ENCODE peak calls at places on chromosomes 4 and X, in five cellular contexts. R is adrenal gland, F is IMR-90, Z is ovary, H is suprapubic skin. E is an unnamed sample. For H3K4me1, the result is how much of the 10 kb centered on the place peaks cover.

GRCh38 chr4:76611164-76611563 is 176.1 kb downstream of the SHROOM3 start:
- DNase-seq in H (no peak), Z (no peak), R (no peak), F (peak), E (no peak)

GRCh38 chrX:6067600-6067999 is 161.1 kb downstream of the NLGN4X start:
- DNase-seq in H (no peak), F (no peak), R (no peak), Z (no peak), E (no peak)

GRCh38 chr4:158410272-158410671 is 111.4 kb upstream of the RXFP1 start:
- DNase-seq in Z (no peak), H (no peak), F (peak), R (no peak), E (no peak)

GRCh38 chr4:40840985-40841571 is 91.3 kb downstream of the NSUN7 start:
- DNase-seq in R (peak), F (peak), H (no peak), Z (peak), E (peak)

GRCh38 chrX:20124964-20125363 is 8.3 kb upstream of the MAP7D2 start:
- DNase-seq in H (no peak), R (no peak), Z (no peak), F (no peak), E (no peak)

GRCh38 chrX:68936608-68937007 is 107.8 kb downstream of the EFNB1 start:
- DNase-seq in Z (no peak), F (peak), H (no peak), R (peak), E (peak)

GRCh38 chrX:1391707-1392375 is at the start of gene SLC25A6:
- DNase-seq in R (peak), F (peak), H (peak), Z (peak), E (peak)

GRCh38 chr4:173547889-173548288 is 17.9 kb upstream of the HAND2 start:
- DNase-seq in F (no peak), H (no peak), R (no peak), Z (peak), E (peak)

GRCh38 chr4:146317783-146318182 is 103.4 kb downstream of the REELD1 start:
- DNase-seq in Z (no peak), H (no peak), R (no peak), F (no peak), E (no peak)

GRCh38 chr4:133186845-133187244 is 37.8 kb downstream of the PCDH10 start:
- DNase-seq in F (peak), Z (no peak), H (no peak), R (no peak), E (no peak)

GRCh38 chr4:67713531-67714247 is 12.7 kb upstream of the UBA6 start:
- DNase-seq in F (peak), Z (no peak), R (no peak), H (no peak), E (no peak)

GRCh38 chr4:152266831-152267480 is 268.9 kb downstream of the FBXW7 start:
- DNase-seq in R (no peak), F (no peak), H (no peak), Z (no peak), E (no peak)

GRCh38 chr4:134078230-134078914 is 123.2 kb downstream of the PABPC4L start:
- DNase-seq in F (no peak), Z (no peak), R (no peak), H (no peak), E (no peak)

GRCh38 chr4:24672871-24673270 is 88.5 kb upstream of the DHX15 start:
- DNase-seq in F (no peak), H (no peak), R (no peak), Z (no peak), E (no peak)

GRCh38 chr4:78737020-78737419 is 39.1 kb upstream of the BMP2K start:
- DNase-seq in R (no peak), F (no peak), H (no peak), Z (no peak), E (no peak)

GRCh38 chr4:81504685-81505598 is 33.2 kb upstream of the RASGEF1B start:
- DNase-seq in H (peak), F (no peak), R (peak), Z (no peak), E (peak)

DNA sequence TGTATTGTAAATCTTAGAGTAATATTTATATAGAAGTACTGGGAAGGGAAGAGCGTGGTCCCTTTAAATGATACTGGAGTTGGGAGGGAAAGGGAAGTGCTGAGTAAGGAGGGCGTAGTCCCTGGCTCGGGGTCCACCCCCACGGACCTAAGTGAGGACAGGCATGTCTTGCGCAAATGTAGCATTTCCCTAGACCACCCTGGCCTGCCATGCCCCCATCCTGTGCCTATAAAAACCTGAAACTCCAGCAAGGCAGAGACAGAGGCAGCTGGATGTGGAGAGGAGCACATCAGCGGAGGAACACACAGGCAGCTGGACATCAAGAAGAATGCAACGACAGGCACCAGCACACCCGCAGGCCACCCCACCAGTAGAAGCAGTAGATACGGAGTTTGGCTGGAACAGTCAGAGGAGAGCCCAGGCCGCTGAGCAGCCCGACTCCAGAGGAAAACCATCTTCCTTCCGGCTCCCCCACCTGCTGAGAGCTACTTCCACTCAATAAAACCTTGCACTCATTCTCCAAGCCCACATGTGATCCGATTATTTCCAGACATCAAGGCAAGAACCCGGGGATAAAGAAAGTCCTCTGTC is 345.9 kb downstream of the FSTL5 start:
- DNase-seq in Z (no peak), R (no peak), F (no peak), H (no peak), E (no peak)
- TF ChIP-seq POLR2A in Z (no peak), R (no peak), F (no peak), H (no peak), E (no peak)

GRCh38 chr4:8008391-8008790 is 68.7 kb upstream of the AFAP1 start:
- DNase-seq in H (no peak), R (no peak), Z (no peak), F (no peak), E (no peak)

GRCh38 chr4:8005814-8006215 is 66.2 kb upstream of the AFAP1 start:
- DNase-seq in F (no peak), R (no peak), Z (no peak), H (no peak), E (no peak)

GRCh38 chr4:8005033-8005808 is 65.6 kb upstream of the AFAP1 start:
- DNase-seq in H (no peak), Z (no peak), R (no peak), F (no peak), E (no peak)

GRCh38 chr4:8007581-8007980 is 67.9 kb upstream of the AFAP1 start:
- DNase-seq in R (no peak), F (no peak), H (no peak), Z (no peak), E (no peak)

DNA sequence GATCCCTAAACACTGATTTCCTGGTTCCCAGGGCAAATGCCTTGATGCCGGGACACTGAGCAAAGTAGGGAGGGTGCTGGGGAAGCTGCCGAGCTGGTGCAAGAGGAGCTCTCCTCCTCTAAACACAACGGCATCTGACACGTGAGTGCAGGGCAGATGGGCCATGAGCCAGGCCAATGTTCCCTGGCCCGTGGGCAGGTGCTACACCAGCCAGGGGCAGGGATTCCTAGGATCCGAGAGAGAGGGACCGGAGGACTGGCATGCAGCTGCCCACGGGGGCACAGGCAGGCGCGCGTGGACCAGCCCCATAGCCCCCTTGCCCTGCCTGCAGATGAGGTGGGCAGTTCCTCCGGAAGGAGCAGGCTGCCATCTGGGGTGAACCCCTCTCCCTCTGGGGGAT is 66.8 kb upstream of the AFAP1 start:
- DNase-seq in Z (no peak), R (no peak), H (no peak), F (no peak), E (no peak)
- TF ChIP-seq CTCF in Z (no peak), R (no peak), H (no peak), F (no peak), E (no peak)

GRCh38 chr4:74996996-74997395 is 64.1 kb downstream of the PARM1 start:
- DNase-seq in R (no peak), F (no peak), H (no peak), Z (no peak), E (no peak)

GRCh38 chr4:75002381-75002780 is 69.5 kb downstream of the PARM1 start:
- DNase-seq in Z (no peak), R (no peak), F (no peak), H (no peak), E (no peak)

GRCh38 chr4:75003979-75004378 is 71.1 kb downstream of the PARM1 start:
- DNase-seq in F (no peak), Z (no peak), H (no peak), R (no peak), E (no peak)

GRCh38 chr4:74997942-74998341 is 65.0 kb downstream of the PARM1 start:
- DNase-seq in H (no peak), F (no peak), R (no peak), Z (no peak), E (no peak)

DNA sequence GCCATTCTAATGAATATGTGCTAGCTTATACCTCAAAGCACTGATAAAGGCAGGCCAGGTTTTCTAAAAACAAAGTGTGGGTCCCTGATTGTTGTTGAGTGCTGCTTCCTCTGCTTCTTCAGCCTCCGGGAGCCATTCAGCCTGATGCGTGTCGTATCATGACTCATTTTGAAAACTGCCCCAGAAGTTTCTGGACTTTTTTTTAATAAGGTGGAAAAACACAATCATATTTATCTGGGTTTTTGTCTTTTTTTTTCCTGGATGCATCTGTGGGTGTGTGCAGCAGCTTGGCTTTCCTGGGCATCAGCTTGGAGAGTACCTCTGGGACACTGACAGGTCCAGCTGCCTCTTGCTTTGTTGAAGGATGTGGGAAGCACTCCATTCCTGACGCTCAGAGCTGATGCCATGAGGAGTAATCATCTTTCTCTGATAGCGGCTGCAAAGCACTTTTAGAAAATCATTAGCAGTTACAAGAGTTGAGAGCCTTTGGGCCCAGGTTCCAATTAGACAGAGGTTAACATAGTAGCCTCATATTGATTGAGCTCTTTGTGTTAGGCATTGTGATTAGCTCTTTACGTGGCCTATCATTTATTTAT is 66.9 kb downstream of the PARM1 start:
- DNase-seq in F (no peak), Z (no peak), R (no peak), H (no peak), E (no peak)
- H3K4me1 ChIP-seq in F (under half), Z (under half), R (under half), H (under half), E (under half)

DNA sequence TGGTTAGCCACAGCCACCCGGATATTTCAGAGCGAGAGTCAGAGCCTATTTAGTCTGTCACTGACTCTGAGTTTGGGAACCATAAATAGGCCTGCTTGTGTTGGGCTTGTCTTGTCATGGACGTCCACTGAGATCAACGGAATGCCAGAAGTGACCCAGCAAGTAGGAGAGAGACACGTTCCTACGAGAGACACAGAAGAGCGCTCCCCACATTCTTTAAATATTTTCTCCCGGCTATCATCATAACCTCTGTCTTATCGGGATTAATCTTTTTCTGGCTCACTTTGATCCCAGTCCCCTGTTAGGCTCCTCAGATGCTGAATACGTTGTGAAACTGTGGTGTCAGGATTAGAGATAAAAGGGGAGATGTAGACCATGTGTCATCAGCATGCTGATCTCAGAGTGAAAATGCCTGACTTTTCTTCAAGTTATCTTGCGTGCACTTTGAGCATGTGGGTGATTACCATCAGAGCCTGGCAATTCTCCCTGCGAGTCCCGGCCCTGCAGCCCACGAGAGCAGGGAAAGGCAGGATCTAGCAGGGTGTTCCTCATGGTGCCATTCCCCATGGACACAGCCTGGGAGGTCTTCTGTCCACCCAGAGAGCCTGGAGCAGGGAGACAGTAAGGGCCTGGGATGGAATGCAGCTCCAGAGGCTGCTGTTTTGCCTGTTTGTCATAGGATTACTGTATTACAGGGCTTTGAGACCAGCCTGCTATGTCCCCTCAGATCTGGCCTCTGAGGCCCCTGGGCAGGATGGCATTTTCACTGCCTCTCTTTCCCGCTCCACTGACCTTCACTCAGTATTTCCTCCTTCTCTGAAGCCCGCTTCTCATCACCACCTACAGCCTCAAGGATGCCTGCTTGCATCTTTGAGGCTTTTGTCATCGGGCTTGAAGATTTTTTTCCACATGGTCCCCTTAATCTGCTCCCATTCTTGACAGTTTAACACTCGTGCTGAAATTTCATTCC is 2.8 kb upstream of the TENM3 start:
- DNase-seq in F (peak), R (peak), H (no peak), Z (no peak), E (no peak)
- TF ChIP-seq POLR2A in F (peak), R (peak), H (no peak), Z (no peak), E (no peak)

DNA sequence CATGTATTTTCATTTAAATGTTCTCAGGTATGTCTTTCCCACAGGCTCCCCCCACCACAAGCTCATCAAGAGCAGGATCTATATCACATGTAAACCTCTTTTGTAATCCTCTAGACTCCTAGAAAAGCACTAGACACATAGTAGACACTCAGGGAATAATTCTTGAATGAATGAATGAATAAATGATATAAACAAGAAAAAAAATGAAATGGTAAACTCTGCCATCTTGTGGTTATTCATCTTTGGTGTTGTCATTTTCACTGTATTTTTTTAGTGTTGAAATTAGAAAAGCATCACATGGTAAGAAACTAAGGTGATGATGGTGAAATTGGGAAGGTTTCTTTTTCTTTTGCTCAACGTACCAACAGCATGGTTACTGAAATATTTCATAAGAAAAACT is 34.2 kb upstream of the C1GALT1C1 start:
- DNase-seq in R (no peak), F (peak), Z (no peak), H (no peak), E (no peak)
- TF ChIP-seq CTCF in R (peak), F (peak), Z (no peak), H (no peak), E (no peak)

GRCh38 chr4:140100771-140101170 is 53.2 kb downstream of the MAML3 start:
- DNase-seq in F (peak), R (no peak), Z (no peak), H (no peak), E (no peak)
- H3K4me1 ChIP-seq in F (under half), R (under half), Z (under half), H (under half), E (under half)

GRCh38 chrX:130173190-130173895 is 1.6 kb downstream of the RAB33A start:
- DNase-seq in Z (peak), R (peak), F (peak), H (no peak), E (peak)
- TF ChIP-seq POLR2A in Z (no peak), R (peak), F (peak), H (no peak), E (no peak)

E was measured in sigmoid colon.